ENCODE peak calls at places on chromosomes 2 and 18, in four cellular contexts. D is fibroblast of lung, R is tibial nerve, T is retinal pigment epithelial cell. U is an unnamed sample.

GRCh38 chr2:23497536-23497935 is 112.6 kb downstream of the KLHL29 start:
- DNase-seq in D (no peak), R (no peak), T (no peak), U (no peak)

GRCh38 chr18:2070636-2071035 is 500.7 kb downstream of the METTL4 start:
- DNase-seq in D (no peak), R (no peak), T (no peak), U (no peak)

GRCh38 chr18:66111018-66111417 is 360.2 kb downstream of the CDH7 start:
- DNase-seq in D (no peak), R (no peak), T (no peak), U (no peak)

GRCh38 chr2:119155633-119156032 is 2.9 kb downstream of the C1QL2 start:
- DNase-seq in D (no peak), R (no peak), T (no peak), U (no peak)

GRCh38 chr2:71941731-71942575 is 205.7 kb downstream of the CYP26B1 start:
- DNase-seq in D (no peak), R (no peak), T (no peak), U (no peak)

GRCh38 chr2:46559257-46559656 is 79.9 kb downstream of the TMEM247 start:
- DNase-seq in D (no peak), R (no peak), T (no peak), U (no peak)

GRCh38 chr2:134491796-134492441 is 226.9 kb downstream of the TMEM163 start:
- DNase-seq in D (no peak), R (no peak), T (peak; percentile 18), U (no peak)

GRCh38 chr2:233037078-233037477 is 4.6 kb downstream of the NEU2 start:
- DNase-seq in D (peak; percentile 62), R (no peak), T (no peak), U (no peak)

GRCh38 chr2:77119333-77119732 is 402.8 kb downstream of the LRRTM4 start:
- DNase-seq in D (no peak), R (no peak), T (no peak), U (no peak)

GRCh38 chr2:38215993-38216392 is 140.0 kb upstream of the CYP1B1 start:
- DNase-seq in D (peak; percentile 74), R (no peak), T (no peak), U (no peak)

GRCh38 chr2:217249490-217250451 is 389.9 kb upstream of the TNP1 start:
- DNase-seq in D (peak; percentile 93), R (peak; percentile 59), T (peak; percentile 87), U (no peak)

GRCh38 chr2:210195066-210195852 is 24.1 kb upstream of the KANSL1L start:
- DNase-seq in D (peak; percentile 76), R (no peak), T (no peak), U (no peak)

GRCh38 chr2:69943000-69943840 is 18.2 kb downstream of the ASPRV1 start:
- DNase-seq in D (no peak), R (no peak), T (peak; percentile 17), U (no peak)

GRCh38 chr2:40935349-40935748 is 483.5 kb upstream of the SLC8A1 start:
- DNase-seq in D (no peak), R (no peak), T (no peak), U (no peak)

GRCh38 chr2:64186698-64187605 is 42.7 kb upstream of the PELI1 start:
- DNase-seq in D (peak; percentile 77), R (no peak), T (no peak), U (no peak)

GRCh38 chr2:240443891-240444301 is 8.4 kb downstream of the GPC1 start:
- DNase-seq in D (no peak), R (no peak), T (no peak), U (no peak)

GRCh38 chr18:54023471-54023870 is 201.0 kb downstream of the MBD2 start:
- DNase-seq in D (peak; percentile 23), R (no peak), T (no peak), U (no peak)

GRCh38 chr2:42941633-42942176 is 149.3 kb upstream of the HAAO start:
- DNase-seq in D (no peak), R (no peak), T (no peak), U (no peak)

GRCh38 chr2:66866331-66867037 is 431.6 kb downstream of the MEIS1 start:
- DNase-seq in D (no peak), R (no peak), T (no peak), U (no peak)

GRCh38 chr2:62845256-62845655 is 139.7 kb downstream of the EHBP1 start:
- DNase-seq in D (no peak), R (no peak), T (no peak), U (no peak)

GRCh38 chr2:20184067-20184938 is 40.6 kb downstream of the SDC1 start:
- DNase-seq in D (peak; percentile 49), R (no peak), T (peak; percentile 69), U (peak; percentile 85)

GRCh38 chr2:202541137-202541536 is 93.6 kb upstream of the FAM117B start:
- DNase-seq in D (no peak), R (no peak), T (no peak), U (no peak)

GRCh38 chr2:112622528-112622849 is 23.2 kb upstream of the SLC20A1 start:
- DNase-seq in D (peak; percentile 96), R (no peak), T (no peak), U (no peak)

GRCh38 chr2:179946810-179947485 is 60.1 kb downstream of the CWC22 start:
- DNase-seq in D (no peak), R (no peak), T (no peak), U (no peak)

GRCh38 chr2:142075826-142076225 is 55.0 kb downstream of the LRP1B start:
- DNase-seq in D (no peak), R (no peak), T (no peak), U (no peak)

GRCh38 chr2:165018207-165018606 is 62.9 kb upstream of the SLC38A11 start:
- DNase-seq in D (no peak), R (no peak), T (no peak), U (no peak)

GRCh38 chr2:85753525-85754312 is at the start of gene ATOH8:
- DNase-seq in D (peak; percentile 80), R (peak; percentile 64), T (no peak), U (no peak)

GRCh38 chr2:14616342-14616741 is 16.2 kb upstream of the LRATD1 start:
- DNase-seq in D (no peak), R (peak; percentile 27), T (peak; percentile 54), U (no peak)

GRCh38 chr18:26546170-26546874 is 2.0 kb downstream of the KCTD1 start:
- DNase-seq in D (peak; percentile 52), R (no peak), T (no peak), U (no peak)

GRCh38 chr2:237496428-237496827 is 9.4 kb downstream of the MLPH start:
- DNase-seq in D (no peak), R (no peak), T (no peak), U (no peak)

GRCh38 chr2:223613017-223613950 is 11.1 kb upstream of the SCG2 start:
- DNase-seq in D (peak; percentile 99), R (peak; percentile 66), T (peak; percentile 96), U (peak; percentile 88)

GRCh38 chr2:121084137-121084680 is 200.8 kb downstream of the TFCP2L1 start:
- DNase-seq in D (no peak), R (no peak), T (no peak), U (no peak)

GRCh38 chr18:24270937-24271380 is 126.7 kb downstream of the OSBPL1A start:
- DNase-seq in D (peak; percentile 49), R (peak; percentile 6), T (peak; percentile 89), U (no peak)

GRCh38 chr18:34947711-34948125 is 93.5 kb upstream of the MAPRE2 start:
- DNase-seq in D (peak; percentile 89), R (no peak), T (no peak), U (no peak)

GRCh38 chr2:148259674-148260073 is 238.8 kb downstream of the MBD5 start:
- DNase-seq in D (peak; percentile 6), R (no peak), T (no peak), U (peak; percentile 50)

GRCh38 chr2:36988008-36988407 is 21.7 kb upstream of the STRN start:
- DNase-seq in D (no peak), R (no peak), T (no peak), U (no peak)

GRCh38 chr2:78710632-78711375 is 314.7 kb upstream of the REG3G start:
- DNase-seq in D (no peak), R (no peak), T (no peak), U (no peak)

GRCh38 chr18:24734058-24734457 is 273.6 kb downstream of the HRH4 start:
- DNase-seq in D (peak; percentile 16), R (peak; percentile 21), T (no peak), U (no peak)

GRCh38 chr2:4483050-4483449 is 779.7 kb downstream of the DCDC2C start:
- DNase-seq in D (no peak), R (no peak), T (no peak), U (no peak)

DNA sequence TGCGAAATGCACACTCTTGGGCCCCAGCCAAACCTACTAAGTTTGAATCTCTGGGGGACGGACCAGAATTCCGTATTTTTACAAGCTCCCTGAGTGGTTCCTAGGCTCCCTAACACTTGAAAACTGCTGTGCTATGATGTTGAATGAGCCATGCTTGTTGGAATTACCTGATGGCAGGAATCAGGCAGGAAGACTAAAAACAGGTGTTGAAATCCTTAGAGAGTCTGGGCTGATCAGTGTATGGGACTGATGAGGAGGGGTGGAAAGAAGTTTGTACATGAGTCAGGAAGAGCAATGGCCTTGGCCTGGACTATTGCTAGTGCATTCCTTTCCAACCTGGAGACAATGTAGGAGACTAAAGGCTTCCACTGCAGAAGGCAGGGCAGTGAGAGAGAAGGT is 24.9 kb upstream of the TMBIM1 start:
- DNase-seq in D (no peak), R (no peak), T (no peak), U (no peak)
- H3K4me3 ChIP-seq in D (no peak overlapping the region), R (no peak overlapping the region), T (no peak overlapping the region), U (no peak overlapping the region)

GRCh38 chr18:62807406-62807805 is 92.1 kb downstream of the PHLPP1 start:
- DNase-seq in D (no peak), R (no peak), T (no peak), U (no peak)

GRCh38 chr18:62797329-62797728 is 82.0 kb downstream of the PHLPP1 start:
- DNase-seq in D (no peak), R (no peak), T (no peak), U (no peak)

GRCh38 chr18:62808116-62808515 is 92.8 kb downstream of the PHLPP1 start:
- DNase-seq in D (no peak), R (no peak), T (no peak), U (no peak)

GRCh38 chr18:62799977-62800376 is 84.6 kb downstream of the PHLPP1 start:
- DNase-seq in D (no peak), R (no peak), T (no peak), U (no peak)

DNA sequence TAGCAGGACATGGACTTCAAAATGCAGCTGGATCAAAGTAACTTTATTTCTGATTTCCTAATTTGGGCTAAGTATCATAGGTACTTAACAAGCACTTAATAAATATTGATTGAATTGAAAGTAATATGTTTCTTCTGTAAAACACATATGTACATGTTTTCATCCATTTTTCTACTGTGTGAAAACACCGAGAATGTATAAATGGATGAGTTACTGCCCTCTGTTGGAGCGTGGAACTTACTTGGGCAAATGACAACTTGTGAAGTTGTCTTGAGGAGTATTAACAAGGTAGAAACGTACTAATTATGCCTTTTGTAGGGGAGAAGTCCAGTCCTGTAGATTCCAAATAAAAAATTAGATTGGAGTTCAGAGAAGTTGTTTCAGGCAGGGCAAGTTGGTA is 87.2 kb downstream of the PHLPP1 start:
- DNase-seq in D (peak; percentile 17), R (no peak), T (no peak), U (no peak)
- TF ChIP-seq CTCF in D (no peak), R (no peak), T (peak; percentile 34), U (no peak)

GRCh38 chr2:33597026-33597425 is 2.1 kb downstream of the FAM98A start:
- DNase-seq in D (no peak), R (no peak), T (no peak), U (no peak)
- H3K4me3 ChIP-seq in D (no peak overlapping the region), R (no peak overlapping the region), T (no peak overlapping the region), U (no peak overlapping the region)

GRCh38 chr18:79527656-79528055 is 131.9 kb downstream of the NFATC1 start:
- DNase-seq in D (no peak), R (no peak), T (no peak), U (no peak)
- TF ChIP-seq CTCF in D (no peak), R (no peak), T (no peak), U (no peak)